ENCODE peak calls at places on chromosomes 6 and 20, in eight cellular contexts. One of them, this sample, is unnamed.
A peak's percentile ranks its signal among the peaks of the same experiment; 100 is the strongest.

GRCh38 chr6:100226811-100227210 is 232.8 kb upstream of the MCHR2 start:
- DNase-seq in nephron progenitor cell: no peak
- DNase-seq in adrenal gland: no peak
- DNase-seq in cardiac muscle cell: no peak
- DNase-seq in HepG2: no peak
- DNase-seq in stomach: no peak
- DNase-seq in psoas muscle: no peak
- DNase-seq in suprapubic skin: no peak
- DNase-seq in this sample: no peak

GRCh38 chr6:161578478-161578877 is 304.6 kb upstream of the AGPAT4 start:
- DNase-seq in nephron progenitor cell: no peak
- DNase-seq in adrenal gland: no peak
- DNase-seq in cardiac muscle cell: no peak
- DNase-seq in HepG2: no peak
- DNase-seq in stomach: no peak
- DNase-seq in psoas muscle: no peak
- DNase-seq in suprapubic skin: no peak
- DNase-seq in this sample: no peak

GRCh38 chr20:57251344-57251743 is 15.1 kb downstream of the BMP7 start:
- DNase-seq in nephron progenitor cell: no peak
- DNase-seq in adrenal gland: peak; percentile 19
- DNase-seq in cardiac muscle cell: no peak
- DNase-seq in HepG2: no peak
- DNase-seq in stomach: no peak
- DNase-seq in psoas muscle: no peak
- DNase-seq in suprapubic skin: no peak
- DNase-seq in this sample: no peak

GRCh38 chr6:22975079-22975478 is 405.7 kb downstream of the HDGFL1 start:
- DNase-seq in nephron progenitor cell: no peak
- DNase-seq in adrenal gland: no peak
- DNase-seq in cardiac muscle cell: no peak
- DNase-seq in HepG2: no peak
- DNase-seq in stomach: no peak
- DNase-seq in psoas muscle: no peak
- DNase-seq in suprapubic skin: no peak
- DNase-seq in this sample: no peak

GRCh38 chr20:11496382-11496781 is 421.3 kb upstream of the BTBD3 start:
- DNase-seq in nephron progenitor cell: peak; percentile 3
- DNase-seq in adrenal gland: no peak
- DNase-seq in cardiac muscle cell: no peak
- DNase-seq in HepG2: no peak
- DNase-seq in stomach: no peak
- DNase-seq in psoas muscle: no peak
- DNase-seq in suprapubic skin: no peak
- DNase-seq in this sample: no peak

GRCh38 chr6:106300944-106301343 is 24.6 kb downstream of the ATG5 start:
- DNase-seq in nephron progenitor cell: no peak
- DNase-seq in adrenal gland: no peak
- DNase-seq in cardiac muscle cell: peak; percentile 44
- DNase-seq in HepG2: peak; percentile 14
- DNase-seq in stomach: no peak
- DNase-seq in psoas muscle: no peak
- DNase-seq in suprapubic skin: no peak
- DNase-seq in this sample: no peak

GRCh38 chr6:113049190-113049589 is 702.1 kb downstream of the RFPL4B start:
- DNase-seq in nephron progenitor cell: no peak
- DNase-seq in adrenal gland: no peak
- DNase-seq in cardiac muscle cell: no peak
- DNase-seq in HepG2: no peak
- DNase-seq in stomach: no peak
- DNase-seq in psoas muscle: no peak
- DNase-seq in suprapubic skin: no peak
- DNase-seq in this sample: no peak

GRCh38 chr20:35601021-35601973 is 14.3 kb upstream of the SPAG4 start:
- DNase-seq in nephron progenitor cell: peak; percentile 80
- DNase-seq in adrenal gland: peak; percentile 82
- DNase-seq in cardiac muscle cell: peak; percentile 86
- DNase-seq in HepG2: peak; percentile 35
- DNase-seq in stomach: peak; percentile 83
- DNase-seq in psoas muscle: peak; percentile 92
- DNase-seq in suprapubic skin: peak; percentile 88
- DNase-seq in this sample: no peak

GRCh38 chr6:140499607-140500006 is 1125.2 kb upstream of the CITED2 start:
- DNase-seq in nephron progenitor cell: no peak
- DNase-seq in adrenal gland: no peak
- DNase-seq in cardiac muscle cell: no peak
- DNase-seq in HepG2: no peak
- DNase-seq in stomach: no peak
- DNase-seq in psoas muscle: no peak
- DNase-seq in suprapubic skin: no peak
- DNase-seq in this sample: no peak
- TF ChIP-seq CTCF in nephron progenitor cell: no peak
- TF ChIP-seq CTCF in adrenal gland: no peak
- TF ChIP-seq CTCF in cardiac muscle cell: no peak
- TF ChIP-seq CTCF in HepG2: no peak
- TF ChIP-seq CTCF in stomach: no peak
- TF ChIP-seq CTCF in psoas muscle: no peak
- TF ChIP-seq CTCF in suprapubic skin: no peak
- TF ChIP-seq CTCF in this sample: no peak

GRCh38 chr6:140538926-140539325 is 1164.5 kb upstream of the CITED2 start:
- DNase-seq in nephron progenitor cell: no peak
- DNase-seq in adrenal gland: no peak
- DNase-seq in cardiac muscle cell: no peak
- DNase-seq in HepG2: no peak
- DNase-seq in stomach: no peak
- DNase-seq in psoas muscle: no peak
- DNase-seq in suprapubic skin: no peak
- DNase-seq in this sample: no peak
- TF ChIP-seq CTCF in nephron progenitor cell: no peak
- TF ChIP-seq CTCF in adrenal gland: no peak
- TF ChIP-seq CTCF in cardiac muscle cell: no peak
- TF ChIP-seq CTCF in HepG2: no peak
- TF ChIP-seq CTCF in stomach: no peak
- TF ChIP-seq CTCF in psoas muscle: no peak
- TF ChIP-seq CTCF in suprapubic skin: no peak
- TF ChIP-seq CTCF in this sample: no peak

GRCh38 chr20:24783631-24784492 is 165.2 kb upstream of the CST7 start:
- DNase-seq in nephron progenitor cell: no peak
- DNase-seq in adrenal gland: no peak
- DNase-seq in cardiac muscle cell: no peak
- DNase-seq in HepG2: peak; percentile 36
- DNase-seq in stomach: peak; percentile 30
- DNase-seq in psoas muscle: no peak
- DNase-seq in suprapubic skin: no peak
- DNase-seq in this sample: no peak

GRCh38 chr20:24781061-24781980 is 167.7 kb upstream of the CST7 start:
- DNase-seq in nephron progenitor cell: peak; percentile 23
- DNase-seq in adrenal gland: no peak
- DNase-seq in cardiac muscle cell: peak; percentile 33
- DNase-seq in HepG2: peak; percentile 39
- DNase-seq in stomach: no peak
- DNase-seq in psoas muscle: peak; percentile 23
- DNase-seq in suprapubic skin: peak; percentile 48
- DNase-seq in this sample: peak; percentile 75

GRCh38 chr20:24784607-24785006 is 164.5 kb upstream of the CST7 start:
- DNase-seq in nephron progenitor cell: no peak
- DNase-seq in adrenal gland: no peak
- DNase-seq in cardiac muscle cell: no peak
- DNase-seq in HepG2: no peak
- DNase-seq in stomach: no peak
- DNase-seq in psoas muscle: no peak
- DNase-seq in suprapubic skin: no peak
- DNase-seq in this sample: no peak

GRCh38 chr20:24782221-24782620 is 166.8 kb upstream of the CST7 start:
- DNase-seq in nephron progenitor cell: no peak
- DNase-seq in adrenal gland: no peak
- DNase-seq in cardiac muscle cell: no peak
- DNase-seq in HepG2: no peak
- DNase-seq in stomach: no peak
- DNase-seq in psoas muscle: peak; percentile 9
- DNase-seq in suprapubic skin: peak; percentile 26
- DNase-seq in this sample: no peak

DNA sequence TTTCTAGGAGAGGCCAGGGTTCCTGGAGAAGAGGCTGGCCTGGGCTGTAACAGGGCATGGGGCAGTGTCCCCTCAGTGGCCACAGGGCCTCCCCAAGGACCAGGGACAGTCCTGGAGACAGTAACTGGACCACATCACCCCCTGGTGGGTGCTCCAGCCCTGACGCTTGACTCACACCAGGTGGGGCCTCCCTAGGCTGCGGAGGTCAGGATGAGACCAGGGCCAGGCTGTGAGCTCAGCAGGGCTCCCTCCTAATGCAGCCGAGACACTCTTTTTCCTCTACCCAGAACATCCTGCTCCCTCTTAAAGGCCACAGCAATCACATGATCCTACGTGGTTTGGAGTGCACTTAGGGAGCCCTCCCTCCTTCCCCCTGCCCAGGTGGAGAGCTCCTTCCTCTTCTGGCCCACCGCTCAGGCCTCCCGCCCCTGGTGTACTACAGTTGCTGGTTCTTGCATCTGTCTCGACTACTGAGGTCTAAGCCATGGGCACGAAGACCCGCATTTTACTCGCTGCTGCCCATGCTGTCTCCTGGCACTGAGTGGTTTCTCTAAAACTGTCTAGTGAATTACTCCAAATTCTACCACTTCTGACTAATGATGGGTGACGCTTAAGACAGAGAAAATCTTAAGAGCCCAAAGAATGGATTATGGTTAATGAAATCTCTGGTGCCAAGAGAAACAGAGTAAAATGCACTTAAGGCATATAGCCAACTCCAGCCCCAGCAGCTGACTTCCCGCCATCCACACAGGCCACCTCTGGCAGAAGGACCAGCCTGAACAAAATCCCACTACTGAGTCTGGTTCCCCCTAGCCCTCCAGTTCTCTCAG is 166.1 kb upstream of the CST7 start:
- DNase-seq in nephron progenitor cell: peak; percentile 23
- DNase-seq in adrenal gland: no peak
- DNase-seq in cardiac muscle cell: no peak
- DNase-seq in HepG2: peak; percentile 24
- DNase-seq in stomach: no peak
- DNase-seq in psoas muscle: peak; percentile 14
- DNase-seq in suprapubic skin: peak; percentile 52
- DNase-seq in this sample: no peak
- TF ChIP-seq CTCF in nephron progenitor cell: no peak
- TF ChIP-seq CTCF in adrenal gland: no peak
- TF ChIP-seq CTCF in cardiac muscle cell: no peak
- TF ChIP-seq CTCF in HepG2: peak; percentile 62
- TF ChIP-seq CTCF in stomach: no peak
- TF ChIP-seq CTCF in psoas muscle: no peak
- TF ChIP-seq CTCF in suprapubic skin: no peak
- TF ChIP-seq CTCF in this sample: no peak

GRCh38 chr20:5070081-5070480 is 49.7 kb downstream of the PCNA start:
- DNase-seq in nephron progenitor cell: no peak
- DNase-seq in adrenal gland: no peak
- DNase-seq in cardiac muscle cell: no peak
- DNase-seq in HepG2: no peak
- DNase-seq in stomach: no peak
- DNase-seq in psoas muscle: no peak
- DNase-seq in suprapubic skin: no peak
- DNase-seq in this sample: no peak
- TF ChIP-seq CTCF in nephron progenitor cell: no peak
- TF ChIP-seq CTCF in adrenal gland: no peak
- TF ChIP-seq CTCF in cardiac muscle cell: no peak
- TF ChIP-seq CTCF in HepG2: peak; percentile 64
- TF ChIP-seq CTCF in stomach: no peak
- TF ChIP-seq CTCF in psoas muscle: no peak
- TF ChIP-seq CTCF in suprapubic skin: no peak
- TF ChIP-seq CTCF in this sample: no peak

DNA sequence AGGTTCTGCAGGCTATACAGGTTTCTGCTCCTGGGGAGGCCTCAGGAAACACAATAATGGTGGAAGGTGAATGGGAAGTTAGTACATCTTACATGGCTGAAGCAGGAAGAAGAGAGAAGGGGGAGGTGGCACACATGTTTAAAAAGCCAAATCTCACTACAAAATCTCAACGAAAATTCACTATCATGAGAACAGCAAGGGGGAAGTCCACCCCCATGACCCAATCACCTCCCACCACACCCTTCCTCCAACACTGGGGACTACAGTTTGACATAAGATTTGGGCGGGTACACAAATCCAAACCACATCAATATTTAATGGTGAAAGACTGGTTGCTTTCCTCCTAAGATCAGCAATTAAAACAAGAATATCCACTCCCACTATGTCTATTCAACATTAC is 13.8 kb upstream of the POLR1H start:
- DNase-seq in nephron progenitor cell: no peak
- DNase-seq in adrenal gland: no peak
- DNase-seq in cardiac muscle cell: no peak
- DNase-seq in HepG2: no peak
- DNase-seq in stomach: no peak
- DNase-seq in psoas muscle: no peak
- DNase-seq in suprapubic skin: no peak
- DNase-seq in this sample: no peak
- TF ChIP-seq CTCF in nephron progenitor cell: no peak
- TF ChIP-seq CTCF in adrenal gland: no peak
- TF ChIP-seq CTCF in cardiac muscle cell: no peak
- TF ChIP-seq CTCF in HepG2: no peak
- TF ChIP-seq CTCF in stomach: no peak
- TF ChIP-seq CTCF in psoas muscle: no peak
- TF ChIP-seq CTCF in suprapubic skin: no peak
- TF ChIP-seq CTCF in this sample: no peak

GRCh38 chr20:24534282-24534681 is 64.9 kb downstream of the SYNDIG1 start:
- DNase-seq in nephron progenitor cell: no peak
- DNase-seq in adrenal gland: no peak
- DNase-seq in cardiac muscle cell: no peak
- DNase-seq in HepG2: no peak
- DNase-seq in stomach: no peak
- DNase-seq in psoas muscle: no peak
- DNase-seq in suprapubic skin: no peak
- DNase-seq in this sample: peak; percentile 80

GRCh38 chr20:24535956-24536730 is 66.7 kb downstream of the SYNDIG1 start:
- DNase-seq in nephron progenitor cell: no peak
- DNase-seq in adrenal gland: no peak
- DNase-seq in cardiac muscle cell: no peak
- DNase-seq in HepG2: no peak
- DNase-seq in stomach: no peak
- DNase-seq in psoas muscle: no peak
- DNase-seq in suprapubic skin: no peak
- DNase-seq in this sample: peak; percentile 76

GRCh38 chr20:24531202-24531601 is 61.8 kb downstream of the SYNDIG1 start:
- DNase-seq in nephron progenitor cell: no peak
- DNase-seq in adrenal gland: no peak
- DNase-seq in cardiac muscle cell: no peak
- DNase-seq in HepG2: no peak
- DNase-seq in stomach: no peak
- DNase-seq in psoas muscle: no peak
- DNase-seq in suprapubic skin: no peak
- DNase-seq in this sample: no peak

GRCh38 chr20:24531626-24532419 is 62.4 kb downstream of the SYNDIG1 start:
- DNase-seq in nephron progenitor cell: no peak
- DNase-seq in adrenal gland: no peak
- DNase-seq in cardiac muscle cell: no peak
- DNase-seq in HepG2: no peak
- DNase-seq in stomach: no peak
- DNase-seq in psoas muscle: no peak
- DNase-seq in suprapubic skin: no peak
- DNase-seq in this sample: no peak

DNA sequence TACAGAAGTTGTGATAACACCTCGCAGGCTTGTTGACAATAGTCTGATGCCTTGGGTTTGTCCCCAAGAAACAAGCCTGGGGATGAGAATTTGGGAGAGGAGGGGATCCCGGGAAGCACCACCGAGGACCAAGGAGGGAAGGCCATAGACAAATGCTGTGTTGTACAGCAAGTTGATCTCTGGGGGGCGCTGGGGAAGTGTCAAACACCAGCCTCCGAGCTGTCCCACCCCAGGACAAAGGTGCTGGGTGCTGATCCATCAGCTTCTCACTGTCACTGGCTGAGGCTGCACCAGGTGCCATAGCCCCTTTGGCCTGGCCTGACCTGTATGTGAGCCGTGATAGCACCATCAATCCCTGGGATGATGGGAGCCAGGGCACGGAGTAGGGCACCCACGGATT is 64.0 kb downstream of the SYNDIG1 start:
- DNase-seq in nephron progenitor cell: no peak
- DNase-seq in adrenal gland: no peak
- DNase-seq in cardiac muscle cell: no peak
- DNase-seq in HepG2: no peak
- DNase-seq in stomach: no peak
- DNase-seq in psoas muscle: no peak
- DNase-seq in suprapubic skin: no peak
- DNase-seq in this sample: peak; percentile 59
- TF ChIP-seq CTCF in nephron progenitor cell: no peak
- TF ChIP-seq CTCF in adrenal gland: no peak
- TF ChIP-seq CTCF in cardiac muscle cell: no peak
- TF ChIP-seq CTCF in HepG2: peak; percentile 33
- TF ChIP-seq CTCF in stomach: no peak
- TF ChIP-seq CTCF in psoas muscle: no peak
- TF ChIP-seq CTCF in suprapubic skin: no peak
- TF ChIP-seq CTCF in this sample: no peak